ENCODE peak calls at places on chromosomes 16 and 17, in eight cellular contexts. N is BJ; L is C1 segment of cervical spinal cord; A is CD8-positive, alpha-beta T cell; B is bronchial epithelial cell; P is stimulated activated CD4-positive, alpha-beta T cell treated with anti-CD3 and anti-CD28 coated beads, Interleukin-2, amount 100 ng/mL, for 48 hours; E is SHP77; V is NCI-H446 treated with DMSO at 0.1 percent for 48 hours. U is an unnamed sample.

GRCh38 chr17:81317436-81317821 is 22.3 kb upstream of the SLC38A10 start:
- DNase-seq in E (no peak), A (no peak), V (no peak), P (no peak), L (no peak), N (no peak), B (no peak), U (no peak)

GRCh38 chr17:58995247-58995940 is 111.3 kb downstream of the TRIM37 start:
- DNase-seq in N (no peak), P (no peak), E (no peak), V (no peak), B (no peak), A (no peak), L (no peak), U (no peak)

GRCh38 chr16:75580-76501 is 2.2 kb upstream of the MPG start:
- DNase-seq in E (no peak), N (no peak), A (no peak), L (no peak), V (no peak), B (peak), P (no peak), U (peak)

GRCh38 chr16:1564325-1564724 is 30.9 kb downstream of the TMEM204 start:
- DNase-seq in B (no peak), L (no peak), E (no peak), V (no peak), N (no peak), P (no peak), A (no peak), U (no peak)

GRCh38 chr16:69904495-69905170 is 46.5 kb upstream of the CLEC18A start:
- DNase-seq in B (no peak), L (no peak), E (no peak), A (no peak), N (no peak), V (no peak), P (no peak), U (no peak)

GRCh38 chr16:17367932-17368331 is 102.8 kb downstream of the XYLT1 start:
- DNase-seq in P (no peak), E (no peak), A (no peak), N (no peak), L (no peak), V (no peak), B (no peak), U (no peak)

GRCh38 chr17:5499790-5500189 is 13.4 kb downstream of the MIS12 start:
- DNase-seq in V (no peak), L (no peak), P (no peak), B (no peak), E (no peak), A (no peak), N (no peak), U (no peak)

GRCh38 chr17:9924735-9925191 is 19.7 kb upstream of the RCVRN start:
- DNase-seq in L (no peak), A (no peak), E (peak), P (no peak), N (no peak), V (peak), B (peak), U (peak)

GRCh38 chr17:26792486-26792885 is 501.4 kb upstream of the WSB1 start:
- DNase-seq in L (no peak), E (no peak), A (no peak), N (peak), V (no peak), P (no peak), B (peak), U (no peak)

GRCh38 chr16:27721548-27722265 is 171.8 kb downstream of the KATNIP start:
- DNase-seq in P (no peak), V (no peak), L (no peak), N (peak), A (no peak), E (no peak), B (no peak), U (peak)

GRCh38 chr16:19843371-19843770 is 41.3 kb downstream of the GPRC5B start:
- DNase-seq in V (no peak), B (peak), N (no peak), A (no peak), E (no peak), P (no peak), L (no peak), U (no peak)

GRCh38 chr16:30395992-30396560 is 856 bp downstream of the ZNF48 start:
- DNase-seq in L (no peak), V (no peak), A (no peak), E (no peak), B (no peak), N (no peak), P (no peak), U (no peak)

GRCh38 chr16:85515319-85515745 is 97.8 kb upstream of the GSE1 start:
- DNase-seq in N (no peak), P (no peak), A (no peak), B (no peak), E (no peak), L (no peak), V (no peak), U (no peak)

GRCh38 chr17:69560987-69561441 is 146.5 kb downstream of the MAP2K6 start:
- DNase-seq in L (no peak), P (no peak), B (no peak), E (no peak), V (no peak), A (no peak), N (no peak), U (no peak)

GRCh38 chr16:23302045-23302956 is at the start of gene SCNN1B:
- DNase-seq in L (no peak), E (no peak), P (no peak), B (no peak), A (no peak), V (no peak), N (no peak), U (no peak)

GRCh38 chr16:85659805-85660511 is 28.8 kb downstream of the GINS2 start:
- DNase-seq in E (peak), P (peak), L (no peak), A (peak), V (no peak), N (no peak), B (peak), U (no peak)

GRCh38 chr17:71337903-71338302 is 782.9 kb upstream of the SOX9 start:
- DNase-seq in A (no peak), V (no peak), E (no peak), N (no peak), P (no peak), L (no peak), B (peak), U (no peak)

GRCh38 chr16:72961115-72961832 is 86.7 kb downstream of the ZFHX3 start:
- DNase-seq in B (no peak), E (peak), P (no peak), N (no peak), L (no peak), V (no peak), A (no peak), U (no peak)

GRCh38 chr17:65198653-65199382 is 61.6 kb downstream of the RGS9 start:
- DNase-seq in V (peak), N (no peak), B (peak), P (no peak), L (no peak), E (peak), A (peak), U (peak)

U was measured in AG09319.